ENCODE peak calls at places on chromosomes 5 and 9, in six cellular contexts. One of them, this sample, is unnamed.

GRCh38 chr5:155402927-155403645 is 389.5 kb downstream of the KIF4B start:
- DNase-seq in HT1080: peak; percentile 35
- DNase-seq in NCI-H1105: peak; percentile 40
- DNase-seq in upper lobe of right lung: no peak
- DNase-seq in cardiac fibroblast: no peak
- DNase-seq in left ventricle myocardium inferior: no peak
- DNase-seq in this sample: no peak

GRCh38 chr5:68746220-68747076 is 347.4 kb upstream of the SLC30A5 start:
- DNase-seq in cardiac fibroblast: no peak
- DNase-seq in HT1080: no peak
- DNase-seq in left ventricle myocardium inferior: no peak
- DNase-seq in upper lobe of right lung: no peak
- DNase-seq in NCI-H1105: no peak
- DNase-seq in this sample: no peak

GRCh38 chr9:34993502-34994428 is 4.2 kb downstream of the DNAJB5 start:
- DNase-seq in upper lobe of right lung: peak; percentile 53
- DNase-seq in HT1080: peak; percentile 15
- DNase-seq in NCI-H1105: no peak
- DNase-seq in left ventricle myocardium inferior: peak; percentile 85
- DNase-seq in cardiac fibroblast: peak; percentile 87
- DNase-seq in this sample: peak; percentile 90

GRCh38 chr5:4196744-4197646 is 601.4 kb downstream of the IRX1 start:
- DNase-seq in cardiac fibroblast: no peak
- DNase-seq in HT1080: no peak
- DNase-seq in left ventricle myocardium inferior: peak; percentile 26
- DNase-seq in upper lobe of right lung: no peak
- DNase-seq in NCI-H1105: no peak
- DNase-seq in this sample: no peak

GRCh38 chr5:77777281-77777892 is 1.2 kb upstream of the TBCA start:
- DNase-seq in cardiac fibroblast: no peak
- DNase-seq in upper lobe of right lung: no peak
- DNase-seq in NCI-H1105: no peak
- DNase-seq in left ventricle myocardium inferior: no peak
- DNase-seq in HT1080: peak; percentile 52
- DNase-seq in this sample: no peak

GRCh38 chr5:131587541-131587940 is 47.5 kb downstream of the RAPGEF6 start:
- DNase-seq in cardiac fibroblast: peak; percentile 33
- DNase-seq in left ventricle myocardium inferior: no peak
- DNase-seq in HT1080: peak; percentile 74
- DNase-seq in NCI-H1105: no peak
- DNase-seq in upper lobe of right lung: no peak
- DNase-seq in this sample: no peak

GRCh38 chr5:167460449-167461020 is 830.9 kb upstream of the WWC1 start:
- DNase-seq in left ventricle myocardium inferior: no peak
- DNase-seq in cardiac fibroblast: no peak
- DNase-seq in upper lobe of right lung: no peak
- DNase-seq in HT1080: no peak
- DNase-seq in NCI-H1105: no peak
- DNase-seq in this sample: no peak

GRCh38 chr5:120615967-120616645 is 152.0 kb downstream of the PRR16 start:
- DNase-seq in left ventricle myocardium inferior: no peak
- DNase-seq in NCI-H1105: no peak
- DNase-seq in cardiac fibroblast: peak; percentile 93
- DNase-seq in upper lobe of right lung: no peak
- DNase-seq in HT1080: peak; percentile 68
- DNase-seq in this sample: no peak

GRCh38 chr5:60961685-60962084 is 16.7 kb downstream of the NDUFAF2 start:
- DNase-seq in NCI-H1105: no peak
- DNase-seq in cardiac fibroblast: peak; percentile 60
- DNase-seq in left ventricle myocardium inferior: no peak
- DNase-seq in upper lobe of right lung: no peak
- DNase-seq in HT1080: no peak
- DNase-seq in this sample: no peak

GRCh38 chr5:63894690-63895089 is 67.6 kb downstream of the HTR1A start:
- DNase-seq in cardiac fibroblast: no peak
- DNase-seq in left ventricle myocardium inferior: no peak
- DNase-seq in HT1080: no peak
- DNase-seq in upper lobe of right lung: no peak
- DNase-seq in NCI-H1105: no peak
- DNase-seq in this sample: no peak

GRCh38 chr5:159099049-159099760 is 511 bp downstream of the EBF1 start:
- DNase-seq in left ventricle myocardium inferior: no peak
- DNase-seq in cardiac fibroblast: peak; percentile 50
- DNase-seq in NCI-H1105: peak; percentile 45
- DNase-seq in HT1080: peak; percentile 49
- DNase-seq in upper lobe of right lung: peak; percentile 66
- DNase-seq in this sample: peak; percentile 30

GRCh38 chr5:179146277-179146676 is 86.1 kb downstream of the ZNF354C start:
- DNase-seq in left ventricle myocardium inferior: no peak
- DNase-seq in HT1080: no peak
- DNase-seq in upper lobe of right lung: no peak
- DNase-seq in NCI-H1105: no peak
- DNase-seq in cardiac fibroblast: no peak
- DNase-seq in this sample: no peak

GRCh38 chr5:52784741-52785140 is 3.0 kb upstream of the ITGA1 start:
- DNase-seq in HT1080: peak; percentile 8
- DNase-seq in upper lobe of right lung: no peak
- DNase-seq in NCI-H1105: no peak
- DNase-seq in left ventricle myocardium inferior: no peak
- DNase-seq in cardiac fibroblast: no peak
- DNase-seq in this sample: no peak

GRCh38 chr9:38362912-38363588 is 29.5 kb upstream of the ALDH1B1 start:
- DNase-seq in HT1080: peak; percentile 80
- DNase-seq in left ventricle myocardium inferior: no peak
- DNase-seq in cardiac fibroblast: peak; percentile 92
- DNase-seq in NCI-H1105: peak; percentile 32
- DNase-seq in upper lobe of right lung: no peak
- DNase-seq in this sample: peak; percentile 48

GRCh38 chr5:123299124-123299523 is 124.1 kb downstream of the CEP120 start:
- DNase-seq in left ventricle myocardium inferior: no peak
- DNase-seq in HT1080: no peak
- DNase-seq in cardiac fibroblast: no peak
- DNase-seq in upper lobe of right lung: no peak
- DNase-seq in NCI-H1105: no peak
- DNase-seq in this sample: no peak

GRCh38 chr9:124503713-124504529 is 3.3 kb downstream of the NR5A1 start:
- DNase-seq in cardiac fibroblast: no peak
- DNase-seq in HT1080: no peak
- DNase-seq in left ventricle myocardium inferior: no peak
- DNase-seq in upper lobe of right lung: no peak
- DNase-seq in NCI-H1105: no peak
- DNase-seq in this sample: no peak

GRCh38 chr5:135930029-135930948 is 24.5 kb downstream of the LECT2 start:
- DNase-seq in HT1080: no peak
- DNase-seq in left ventricle myocardium inferior: no peak
- DNase-seq in upper lobe of right lung: no peak
- DNase-seq in NCI-H1105: peak; percentile 21
- DNase-seq in cardiac fibroblast: no peak
- DNase-seq in this sample: no peak

GRCh38 chr9:31590091-31590490 is 794.4 kb upstream of the ACO1 start:
- DNase-seq in upper lobe of right lung: no peak
- DNase-seq in NCI-H1105: no peak
- DNase-seq in HT1080: peak; percentile 26
- DNase-seq in cardiac fibroblast: peak; percentile 29
- DNase-seq in left ventricle myocardium inferior: no peak
- DNase-seq in this sample: no peak

GRCh38 chr9:128162215-128163026 is 2.4 kb downstream of the BBLN start:
- DNase-seq in HT1080: peak; percentile 50
- DNase-seq in NCI-H1105: no peak
- DNase-seq in upper lobe of right lung: no peak
- DNase-seq in cardiac fibroblast: peak; percentile 44
- DNase-seq in left ventricle myocardium inferior: peak; percentile 61
- DNase-seq in this sample: no peak

GRCh38 chr5:62791059-62791458 is 212.4 kb downstream of the LRRC70 start:
- DNase-seq in left ventricle myocardium inferior: no peak
- DNase-seq in NCI-H1105: no peak
- DNase-seq in HT1080: peak; percentile 7
- DNase-seq in upper lobe of right lung: no peak
- DNase-seq in cardiac fibroblast: peak; percentile 46
- DNase-seq in this sample: no peak

GRCh38 chr5:117788596-117788995 is 1199.8 kb downstream of the DTWD2 start:
- DNase-seq in NCI-H1105: no peak
- DNase-seq in upper lobe of right lung: no peak
- DNase-seq in HT1080: no peak
- DNase-seq in left ventricle myocardium inferior: no peak
- DNase-seq in cardiac fibroblast: no peak
- DNase-seq in this sample: no peak

GRCh38 chr5:43523662-43524072 is 8.7 kb upstream of the C5orf34 start:
- DNase-seq in NCI-H1105: no peak
- DNase-seq in HT1080: no peak
- DNase-seq in left ventricle myocardium inferior: no peak
- DNase-seq in upper lobe of right lung: no peak
- DNase-seq in cardiac fibroblast: no peak
- DNase-seq in this sample: no peak

GRCh38 chr5:1800470-1801060 is 642 bp upstream of the NDUFS6 start:
- DNase-seq in cardiac fibroblast: peak; percentile 32
- DNase-seq in upper lobe of right lung: peak; percentile 66
- DNase-seq in left ventricle myocardium inferior: no peak
- DNase-seq in NCI-H1105: no peak
- DNase-seq in HT1080: peak; percentile 24
- DNase-seq in this sample: no peak

GRCh38 chr5:64790210-64790609 is 21.5 kb downstream of the CWC27 start:
- DNase-seq in upper lobe of right lung: no peak
- DNase-seq in NCI-H1105: no peak
- DNase-seq in cardiac fibroblast: peak; percentile 70
- DNase-seq in HT1080: peak; percentile 61
- DNase-seq in left ventricle myocardium inferior: no peak
- DNase-seq in this sample: no peak

GRCh38 chr5:122258241-122258640 is 53.8 kb upstream of the SNCAIP start:
- DNase-seq in NCI-H1105: no peak
- DNase-seq in HT1080: no peak
- DNase-seq in cardiac fibroblast: no peak
- DNase-seq in upper lobe of right lung: no peak
- DNase-seq in left ventricle myocardium inferior: no peak
- DNase-seq in this sample: no peak

GRCh38 chr9:120377268-120378150 is 202.5 kb downstream of the CDK5RAP2 start:
- DNase-seq in cardiac fibroblast: peak; percentile 46
- DNase-seq in left ventricle myocardium inferior: no peak
- DNase-seq in NCI-H1105: no peak
- DNase-seq in upper lobe of right lung: no peak
- DNase-seq in HT1080: no peak
- DNase-seq in this sample: no peak

GRCh38 chr5:171848911-171849520 is 63.4 kb downstream of the SMIM23 start:
- DNase-seq in NCI-H1105: no peak
- DNase-seq in left ventricle myocardium inferior: no peak
- DNase-seq in HT1080: no peak
- DNase-seq in upper lobe of right lung: no peak
- DNase-seq in cardiac fibroblast: peak; percentile 64
- DNase-seq in this sample: no peak

GRCh38 chr9:95575796-95576195 is 59.0 kb upstream of the PTCH1 start:
- DNase-seq in left ventricle myocardium inferior: no peak
- DNase-seq in HT1080: no peak
- DNase-seq in NCI-H1105: no peak
- DNase-seq in cardiac fibroblast: no peak
- DNase-seq in upper lobe of right lung: no peak
- DNase-seq in this sample: no peak

GRCh38 chr5:110463116-110463515 is 263.4 kb downstream of the TMEM232 start:
- DNase-seq in HT1080: no peak
- DNase-seq in left ventricle myocardium inferior: no peak
- DNase-seq in upper lobe of right lung: no peak
- DNase-seq in cardiac fibroblast: peak; percentile 39
- DNase-seq in NCI-H1105: no peak
- DNase-seq in this sample: no peak

GRCh38 chr9:20611751-20612287 is 10.5 kb downstream of the MLLT3 start:
- DNase-seq in NCI-H1105: no peak
- DNase-seq in upper lobe of right lung: no peak
- DNase-seq in HT1080: peak; percentile 40
- DNase-seq in cardiac fibroblast: peak; percentile 91
- DNase-seq in left ventricle myocardium inferior: no peak
- DNase-seq in this sample: no peak

GRCh38 chr9:88532320-88532719 is 2.7 kb upstream of the NXNL2 start:
- DNase-seq in upper lobe of right lung: no peak
- DNase-seq in cardiac fibroblast: peak; percentile 41
- DNase-seq in left ventricle myocardium inferior: peak; percentile 26
- DNase-seq in NCI-H1105: no peak
- DNase-seq in HT1080: no peak
- DNase-seq in this sample: peak; percentile 58

GRCh38 chr5:65017636-65018035 is 248.9 kb downstream of the CWC27 start:
- DNase-seq in HT1080: no peak
- DNase-seq in upper lobe of right lung: no peak
- DNase-seq in cardiac fibroblast: peak; percentile 68
- DNase-seq in NCI-H1105: no peak
- DNase-seq in left ventricle myocardium inferior: no peak
- DNase-seq in this sample: no peak

GRCh38 chr5:141567513-141568117 is 51.2 kb downstream of the DIAPH1 start:
- DNase-seq in HT1080: no peak
- DNase-seq in upper lobe of right lung: no peak
- DNase-seq in NCI-H1105: no peak
- DNase-seq in left ventricle myocardium inferior: no peak
- DNase-seq in cardiac fibroblast: peak; percentile 37
- DNase-seq in this sample: no peak

GRCh38 chr9:110432253-110432652 is 94.6 kb upstream of the TXNDC8 start:
- DNase-seq in NCI-H1105: no peak
- DNase-seq in left ventricle myocardium inferior: no peak
- DNase-seq in HT1080: no peak
- DNase-seq in upper lobe of right lung: no peak
- DNase-seq in cardiac fibroblast: peak; percentile 65
- DNase-seq in this sample: no peak

GRCh38 chr9:113511047-113511521 is 47.6 kb downstream of the RGS3 start:
- DNase-seq in left ventricle myocardium inferior: peak; percentile 73
- DNase-seq in NCI-H1105: peak; percentile 68
- DNase-seq in cardiac fibroblast: no peak
- DNase-seq in HT1080: no peak
- DNase-seq in upper lobe of right lung: no peak
- DNase-seq in this sample: no peak

GRCh38 chr9:125694478-125694877 is 12.5 kb downstream of the MAPKAP1 start:
- DNase-seq in upper lobe of right lung: no peak
- DNase-seq in NCI-H1105: no peak
- DNase-seq in HT1080: no peak
- DNase-seq in cardiac fibroblast: peak; percentile 57
- DNase-seq in left ventricle myocardium inferior: no peak
- DNase-seq in this sample: no peak

This sample was measured in uterus.